ENCODE peak calls at places on chromosome 13, in four cellular contexts. A, L, S and E are unnamed samples.

GRCh38 chr13:43786766-43787517 is at the start of gene ENOX1:
- DNase-seq in A (peak), L (no peak), S (peak), E (peak)

GRCh38 chr13:37131092-37131491 is 25.6 kb upstream of the CSNK1A1L start:
- DNase-seq in A (no peak), L (no peak), S (no peak), E (no peak)

GRCh38 chr13:66237411-66238062 is 992.6 kb downstream of the PCDH9 start:
- DNase-seq in A (no peak), L (no peak), S (no peak), E (no peak)

GRCh38 chr13:92941167-92941566 is 285.4 kb upstream of the GPC6 start:
- DNase-seq in A (no peak), L (no peak), S (no peak), E (no peak)

GRCh38 chr13:62875118-62875640 is 1459.5 kb upstream of the PCDH20 start:
- DNase-seq in A (no peak), L (no peak), S (no peak), E (no peak)

GRCh38 chr13:73482556-73482955 is 423.8 kb downstream of the KLF5 start:
- DNase-seq in A (no peak), L (no peak), S (no peak), E (no peak)

GRCh38 chr13:90968510-90968909 is 379.0 kb upstream of the MIR17HG start:
- DNase-seq in A (no peak), L (no peak), S (no peak), E (no peak)

GRCh38 chr13:21175656-21176194 is 627 bp downstream of the SKA3 start:
- DNase-seq in A (no peak), L (no peak), S (no peak), E (no peak)

GRCh38 chr13:36918246-36919060 is 1.6 kb downstream of the SMAD9 start:
- DNase-seq in A (no peak), L (no peak), S (no peak), E (no peak)

GRCh38 chr13:94329754-94330551 is 149.5 kb downstream of the DCT start:
- DNase-seq in A (no peak), L (no peak), S (no peak), E (peak)

GRCh38 chr13:97074618-97075017 is 80.3 kb upstream of the OXGR1 start:
- DNase-seq in A (no peak), L (no peak), S (no peak), E (no peak)

GRCh38 chr13:109297628-109298027 is 488.8 kb downstream of the IRS2 start:
- DNase-seq in A (no peak), L (no peak), S (no peak), E (no peak)

GRCh38 chr13:66200555-66200954 is 1029.6 kb downstream of the PCDH9 start:
- DNase-seq in A (no peak), L (no peak), S (no peak), E (no peak)

GRCh38 chr13:37360556-37360955 is 238.0 kb downstream of the POSTN start:
- DNase-seq in A (no peak), L (no peak), S (no peak), E (no peak)

GRCh38 chr13:70432276-70432805 is 324.1 kb upstream of the KLHL1 start:
- DNase-seq in A (no peak), L (no peak), S (no peak), E (no peak)

GRCh38 chr13:110525328-110526319 is 35.9 kb downstream of the RAB20 start:
- DNase-seq in A (peak), L (no peak), S (no peak), E (no peak)

GRCh38 chr13:66748712-66749111 is 481.4 kb downstream of the PCDH9 start:
- DNase-seq in A (no peak), L (no peak), S (no peak), E (no peak)

GRCh38 chr13:91520952-91521351 is 122.5 kb downstream of the GPC5 start:
- DNase-seq in A (no peak), L (no peak), S (no peak), E (no peak)

GRCh38 chr13:43433691-43434121 is 353.1 kb downstream of the ENOX1 start:
- DNase-seq in A (no peak), L (no peak), S (no peak), E (no peak)

GRCh38 chr13:83753912-83754624 is 128.2 kb downstream of the SLITRK1 start:
- DNase-seq in A (no peak), L (no peak), S (no peak), E (no peak)

GRCh38 chr13:91355099-91355825 is 7.8 kb downstream of the MIR17HG start:
- DNase-seq in A (no peak), L (no peak), S (no peak), E (no peak)

GRCh38 chr13:26053418-26053980 is 1.7 kb upstream of the SHISA2 start:
- DNase-seq in A (no peak), L (no peak), S (no peak), E (no peak)

GRCh38 chr13:26052136-26052736 is 420 bp upstream of the SHISA2 start:
- DNase-seq in A (no peak), L (no peak), S (no peak), E (no peak)

GRCh38 chr13:26048745-26049144 is 3.1 kb downstream of the SHISA2 start:
- DNase-seq in A (no peak), L (no peak), S (no peak), E (no peak)

GRCh38 chr13:26050568-26051230 is 1.1 kb downstream of the SHISA2 start:
- DNase-seq in A (no peak), L (no peak), S (no peak), E (no peak)

DNA sequence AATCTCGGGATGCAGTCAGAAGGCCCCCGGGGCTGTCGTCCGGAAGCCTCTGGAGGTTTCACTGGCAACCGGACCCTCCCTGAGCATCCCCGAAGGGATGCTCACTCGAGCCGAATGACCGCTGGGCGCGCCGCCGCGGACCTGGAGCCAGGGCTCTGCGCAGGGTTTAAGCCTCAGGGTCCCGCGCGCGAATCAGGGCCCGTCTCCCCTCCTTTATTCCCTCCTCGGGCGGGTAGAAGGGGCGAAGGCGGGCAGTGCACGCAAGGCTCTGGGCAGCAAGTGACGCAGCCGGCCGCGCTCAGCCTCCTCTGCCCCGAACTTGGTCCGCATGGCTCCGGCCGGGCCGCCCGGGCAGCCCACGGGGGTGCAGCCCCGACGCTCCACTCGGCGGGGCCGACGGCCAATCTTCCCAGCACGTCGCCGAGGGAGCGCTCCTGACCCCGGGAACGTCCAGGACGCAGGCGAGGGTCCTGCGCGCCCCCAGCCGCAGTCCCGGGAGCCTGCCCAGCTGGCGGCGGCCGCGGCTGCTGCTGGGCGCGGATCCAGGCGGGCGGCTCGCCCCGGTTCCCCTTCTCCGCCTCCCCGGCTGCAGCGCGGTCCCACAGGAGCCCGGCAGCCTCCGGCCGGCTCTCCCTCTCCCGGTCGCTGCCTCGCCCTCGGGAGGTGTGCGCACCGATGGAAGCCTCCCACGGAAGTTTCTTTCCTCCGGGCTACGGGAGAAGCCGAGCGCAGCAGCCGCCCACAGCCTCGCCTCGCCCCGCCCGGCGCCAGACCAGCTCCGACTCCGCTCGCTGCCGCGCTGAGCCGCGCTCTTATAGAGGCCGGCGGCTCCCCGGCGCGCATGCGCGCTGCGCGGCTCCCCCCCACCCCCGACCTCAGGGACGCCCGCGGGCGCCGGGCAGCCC is at the start of gene SHISA2:
- DNase-seq in A (no peak), L (no peak), S (no peak), E (no peak)
- TF ChIP-seq POLR2A in A (peak), L (peak), S (no peak), E (no peak)

GRCh38 chr13:32031025-32031814 is at the start of gene FRY:
- DNase-seq in A (peak), L (peak), S (peak), E (peak)
- TF ChIP-seq POLR2A in A (peak), L (no peak), S (no peak), E (no peak)

GRCh38 chr13:30409911-30410704 is 12.2 kb upstream of the UBE2L5 start:
- DNase-seq in A (no peak), L (no peak), S (no peak), E (peak)

GRCh38 chr13:30410705-30411125 is 11.6 kb upstream of the UBE2L5 start:
- DNase-seq in A (no peak), L (no peak), S (no peak), E (no peak)

GRCh38 chr13:30412351-30412750 is 9.9 kb upstream of the UBE2L5 start:
- DNase-seq in A (no peak), L (no peak), S (no peak), E (no peak)

GRCh38 chr13:30406779-30407416 is 15.4 kb upstream of the UBE2L5 start:
- DNase-seq in A (no peak), L (no peak), S (no peak), E (no peak)

GRCh38 chr13:30408319-30409101 is 13.8 kb upstream of the UBE2L5 start:
- DNase-seq in A (peak), L (peak), S (peak), E (peak)
- TF ChIP-seq POLR2A in A (peak), L (peak), S (no peak), E (no peak)

DNA sequence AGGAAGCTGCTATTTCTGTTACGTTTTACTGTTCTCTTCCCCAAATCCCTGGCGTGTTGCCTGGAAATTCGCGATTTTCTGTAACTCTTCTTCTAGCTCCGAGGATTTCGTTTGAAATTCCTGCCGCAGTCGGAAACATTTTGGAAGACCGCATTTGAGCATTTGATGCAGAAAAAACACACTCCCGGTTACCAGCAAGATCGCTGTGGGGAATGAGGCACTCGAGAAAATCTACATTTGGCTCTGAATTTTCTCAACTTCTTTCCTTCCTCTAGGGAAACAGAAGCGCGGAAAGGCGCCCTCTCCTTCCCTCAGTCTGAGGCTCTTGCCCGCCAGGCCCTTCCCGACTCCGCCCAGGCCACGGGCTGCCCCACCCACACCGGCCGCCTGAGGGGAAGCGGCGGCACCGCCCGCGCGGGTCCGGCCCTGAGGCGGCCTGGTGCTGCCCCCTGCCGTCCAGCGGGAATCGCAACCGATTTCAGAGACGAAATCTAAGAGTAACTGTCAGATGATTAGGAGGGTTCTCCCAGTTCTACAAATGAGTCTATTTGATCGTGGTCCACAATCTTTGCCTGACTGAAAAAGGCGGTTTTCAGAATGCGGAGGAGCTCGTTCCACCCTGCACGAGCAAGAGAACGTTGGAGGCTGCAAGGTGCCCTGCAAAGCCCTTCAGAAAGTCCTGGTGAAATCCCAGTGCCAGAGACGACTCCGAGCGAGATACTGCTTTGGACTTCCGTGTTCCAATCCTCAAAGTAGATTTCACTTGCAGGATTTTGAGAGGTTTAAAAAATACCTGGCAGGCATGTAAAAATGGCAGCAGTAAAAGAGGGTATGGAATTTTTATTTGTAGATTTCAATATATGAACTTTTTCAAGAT is 18.4 kb upstream of the TUBGCP3 start:
- DNase-seq in A (peak), L (peak), S (peak), E (peak)
- TF ChIP-seq POLR2A in A (peak), L (no peak), S (no peak), E (peak)

GRCh38 chr13:75639426-75639825 is 3.3 kb downstream of the LMO7 start:
- DNase-seq in A (no peak), L (no peak), S (no peak), E (no peak)

GRCh38 chr13:75635621-75636338 is at the start of gene LMO7:
- DNase-seq in A (peak), L (peak), S (peak), E (peak)

GRCh38 chr13:75636339-75637095 is 387 bp downstream of the LMO7 start:
- DNase-seq in A (no peak), L (no peak), S (no peak), E (peak)

GRCh38 chr13:75635101-75635620 is 969 bp upstream of the LMO7 start:
- DNase-seq in A (no peak), L (no peak), S (no peak), E (no peak)

GRCh38 chr13:75637101-75637774 is 1.1 kb downstream of the LMO7 start:
- DNase-seq in A (no peak), L (no peak), S (no peak), E (no peak)
- TF ChIP-seq POLR2A in A (no peak), L (no peak), S (no peak), E (no peak)